ENCODE peak calls at places on chromosomes 3 and 15, in five cellular contexts. P is Peyer's patch, L is cardiac muscle cell, K is BJ, X is pancreas. Y is an unnamed sample.
A peak's percentile ranks its signal among the peaks of the same experiment; 100 is the strongest.

GRCh38 chr15:82999426-82999825 is 12.0 kb downstream of the C15orf40 start:
- DNase-seq in P (no peak), L (no peak), K (no peak), X (no peak), Y (no peak)

GRCh38 chr3:133489466-133490085 is 83.9 kb upstream of the CDV3 start:
- DNase-seq in L (no peak), P (no peak), K (no peak), X (no peak), Y (no peak)

GRCh38 chr3:112101946-112102345 is 15.8 kb downstream of the C3orf52 start:
- DNase-seq in K (peak; percentile 66), L (peak; percentile 34), X (no peak), P (no peak), Y (no peak)

GRCh38 chr3:126679318-126679751 is 24.4 kb upstream of the TXNRD3 start:
- DNase-seq in L (peak; percentile 77), X (peak; percentile 61), P (peak; percentile 85), K (no peak), Y (peak; percentile 69)

GRCh38 chr15:46489276-46489675 is 854.4 kb downstream of the SQOR start:
- DNase-seq in P (no peak), L (no peak), K (no peak), X (no peak), Y (no peak)

GRCh38 chr3:23800731-23801130 is 5.0 kb upstream of the UBE2E1 start:
- DNase-seq in L (peak; percentile 52), P (no peak), K (no peak), X (no peak), Y (no peak)

GRCh38 chr3:50226888-50227389 is 9.1 kb upstream of the GNAI2 start:
- DNase-seq in X (no peak), L (peak; percentile 49), K (no peak), P (no peak), Y (no peak)

GRCh38 chr3:194350726-194351071 is 429 bp downstream of the CPN2 start:
- DNase-seq in X (no peak), K (no peak), P (no peak), L (no peak), Y (no peak)

GRCh38 chr3:65619391-65620298 is 419.1 kb downstream of the MAGI1 start:
- DNase-seq in K (no peak), L (peak; percentile 39), X (no peak), P (no peak), Y (no peak)

GRCh38 chr3:177824190-177824786 is 627.0 kb upstream of the TBL1XR1 start:
- DNase-seq in L (peak; percentile 94), X (peak; percentile 27), K (no peak), P (no peak), Y (peak; percentile 72)

GRCh38 chr3:183254816-183255730 is 2.0 kb downstream of the B3GNT5 start:
- DNase-seq in K (no peak), X (no peak), L (no peak), P (no peak), Y (no peak)

GRCh38 chr3:165754219-165755007 is 82.8 kb downstream of the BCHE start:
- DNase-seq in P (no peak), K (no peak), X (no peak), L (no peak), Y (no peak)

GRCh38 chr15:29420188-29420587 is 150.6 kb upstream of the NSMCE3 start:
- DNase-seq in L (no peak), K (no peak), P (no peak), X (no peak), Y (no peak)

GRCh38 chr3:108936924-108937689 is 16.6 kb downstream of the GUCA1C start:
- DNase-seq in L (no peak), X (no peak), P (no peak), K (no peak), Y (no peak)

GRCh38 chr15:94225616-94226015 is 5.7 kb upstream of the MCTP2 start:
- DNase-seq in P (no peak), L (no peak), K (no peak), X (no peak), Y (no peak)

GRCh38 chr3:94394885-94395284 is 332.0 kb downstream of the NSUN3 start:
- DNase-seq in K (no peak), P (no peak), X (no peak), L (no peak), Y (no peak)

GRCh38 chr15:59917504-59918157 is 86.5 kb upstream of the FOXB1 start:
- DNase-seq in P (peak; percentile 72), X (peak; percentile 34), K (no peak), L (peak; percentile 58), Y (peak; percentile 55)

GRCh38 chr15:93488157-93488803 is 399.3 kb upstream of the RGMA start:
- DNase-seq in X (no peak), P (no peak), L (no peak), K (no peak), Y (no peak)

GRCh38 chr15:39874890-39875549 is 45.0 kb downstream of the GPR176 start:
- DNase-seq in P (no peak), K (no peak), X (peak; percentile 6), L (peak; percentile 64), Y (no peak)

GRCh38 chr3:194661374-194661773 is 10.6 kb downstream of the LSG1 start:
- DNase-seq in X (no peak), L (peak; percentile 62), P (no peak), K (no peak), Y (no peak)

GRCh38 chr15:58241872-58242271 is 103.7 kb downstream of the AQP9 start:
- DNase-seq in P (no peak), L (no peak), X (no peak), K (no peak), Y (no peak)

GRCh38 chr3:39725321-39725720 is 84.1 kb upstream of the MYRIP start:
- DNase-seq in X (no peak), K (no peak), P (no peak), L (no peak), Y (no peak)

GRCh38 chr3:39724233-39724846 is 85.1 kb upstream of the MYRIP start:
- DNase-seq in P (no peak), X (no peak), K (no peak), L (peak; percentile 27), Y (no peak)

GRCh38 chr3:39727415-39727814 is 82.0 kb upstream of the MYRIP start:
- DNase-seq in X (no peak), K (no peak), P (no peak), L (peak; percentile 14), Y (no peak)
- TF ChIP-seq CTCF in X (no peak), K (no peak), P (no peak), L (no peak), Y (no peak)

DNA sequence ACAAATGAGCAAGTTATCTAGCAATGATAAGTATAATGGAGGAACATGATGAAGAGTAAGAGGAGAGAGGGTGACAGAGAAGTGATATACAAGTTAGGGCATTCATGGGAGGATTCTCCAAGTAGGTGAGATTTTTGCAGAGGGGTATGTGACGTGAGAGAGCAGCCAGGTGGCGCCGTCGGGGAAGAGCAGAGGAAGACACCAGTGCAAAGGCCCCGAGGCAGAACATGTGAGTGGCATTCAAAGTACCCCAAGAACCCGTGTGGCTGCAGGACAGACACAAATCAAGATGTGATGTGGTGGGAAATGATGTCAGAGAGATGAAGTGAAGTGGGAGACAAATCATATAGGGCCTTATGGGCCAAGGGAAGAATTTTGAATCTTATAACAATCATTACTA is 81.8 kb upstream of the GRM7 start:
- DNase-seq in L (no peak), X (no peak), P (no peak), K (no peak), Y (no peak)
- TF ChIP-seq CTCF in L (no peak), X (no peak), P (no peak), K (no peak), Y (no peak)

DNA sequence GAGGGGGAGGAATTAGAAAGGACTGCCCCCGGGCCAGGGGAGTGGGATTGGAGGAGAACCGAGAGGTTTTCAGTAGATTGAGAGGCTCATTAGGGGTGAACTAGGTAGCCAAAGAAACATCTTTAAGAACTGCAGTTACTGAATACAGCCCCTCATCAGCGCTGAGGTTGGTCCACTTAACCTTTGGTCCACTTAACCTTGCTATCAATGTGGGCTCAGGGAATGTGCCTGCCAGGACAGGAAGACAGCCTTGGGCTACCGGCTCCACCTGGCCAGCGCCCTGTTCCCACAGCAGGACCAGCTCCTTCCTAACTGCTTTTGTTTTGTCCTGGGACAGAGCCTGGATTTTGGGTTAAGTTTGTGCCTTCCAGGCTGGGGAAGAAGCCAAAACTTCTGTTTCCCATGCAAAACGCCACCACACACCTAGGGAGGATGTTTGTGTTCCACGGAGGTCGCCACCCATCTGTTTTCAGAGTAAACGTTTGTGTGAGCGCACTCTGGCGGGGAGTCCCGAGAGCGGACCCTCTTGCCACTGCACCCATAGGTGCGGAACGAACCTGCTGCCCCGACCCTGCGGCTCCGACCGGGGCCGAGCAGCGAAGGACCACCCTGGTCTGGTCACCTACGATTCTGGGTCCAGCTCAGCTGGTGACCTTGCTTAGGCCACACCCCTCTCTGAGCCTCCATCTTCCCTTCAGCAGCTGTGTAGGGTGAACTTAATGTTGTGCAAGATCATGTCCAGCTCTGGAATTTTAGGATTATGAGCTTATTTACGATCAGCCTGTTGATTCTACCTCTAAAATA is 107.4 kb downstream of the VGLL4 start:
- DNase-seq in K (no peak), X (no peak), L (no peak), P (no peak), Y (no peak)
- TF ChIP-seq CTCF in K (no peak), X (no peak), L (no peak), P (no peak), Y (no peak)

GRCh38 chr3:77324115-77324514 is 284.2 kb downstream of the ROBO2 start:
- DNase-seq in L (no peak), K (peak; percentile 18), P (no peak), X (no peak), Y (no peak)

GRCh38 chr3:77321646-77322045 is 281.7 kb downstream of the ROBO2 start:
- DNase-seq in K (no peak), X (no peak), P (no peak), L (no peak), Y (no peak)

GRCh38 chr3:77320514-77320913 is 280.6 kb downstream of the ROBO2 start:
- DNase-seq in X (no peak), P (no peak), K (no peak), L (peak; percentile 62), Y (no peak)

GRCh38 chr3:77323616-77324015 is 283.7 kb downstream of the ROBO2 start:
- DNase-seq in L (no peak), X (no peak), K (peak; percentile 26), P (no peak), Y (no peak)

GRCh38 chr3:77319711-77320110 is 279.8 kb downstream of the ROBO2 start:
- DNase-seq in P (no peak), X (no peak), K (no peak), L (peak; percentile 1), Y (no peak)
- TF ChIP-seq CTCF in P (no peak), X (no peak), K (peak; percentile 31), L (no peak), Y (no peak)

Y was measured in breast epithelium.